ENCODE peak calls at places on chromosomes 1 and 21, in four cellular contexts. One of them, this sample, is unnamed.

GRCh38 chr1:42730988-42731387 is 9.0 kb downstream of the CLDN19 start:
- DNase-seq in WTC11: no peak
- DNase-seq in stomach: no peak
- DNase-seq in fibroblast of pulmonary artery: no peak
- DNase-seq in this sample: peak; percentile 62

GRCh38 chr1:2322593-2323295 is 68.6 kb downstream of the MORN1 start:
- DNase-seq in WTC11: no peak
- DNase-seq in stomach: no peak
- DNase-seq in fibroblast of pulmonary artery: no peak
- DNase-seq in this sample: no peak

GRCh38 chr1:49728377-49728776 is 295.4 kb downstream of the AGBL4 start:
- DNase-seq in WTC11: no peak
- DNase-seq in stomach: no peak
- DNase-seq in fibroblast of pulmonary artery: no peak
- DNase-seq in this sample: peak; percentile 2

GRCh38 chr1:16145988-16146887 is 9.6 kb downstream of the EPHA2 start:
- DNase-seq in WTC11: peak; percentile 89
- DNase-seq in stomach: peak; percentile 59
- DNase-seq in fibroblast of pulmonary artery: peak; percentile 91
- DNase-seq in this sample: peak; percentile 80

GRCh38 chr21:44521928-44522752 is 17.9 kb downstream of the KRTAP10-1 start:
- DNase-seq in WTC11: peak; percentile 18
- DNase-seq in stomach: no peak
- DNase-seq in fibroblast of pulmonary artery: no peak
- DNase-seq in this sample: no peak

GRCh38 chr1:88068407-88068806 is 615.7 kb upstream of the PKN2 start:
- DNase-seq in WTC11: no peak
- DNase-seq in stomach: no peak
- DNase-seq in fibroblast of pulmonary artery: no peak
- DNase-seq in this sample: no peak

GRCh38 chr1:10677508-10678364 is 118.7 kb downstream of the CASZ1 start:
- DNase-seq in WTC11: peak; percentile 53
- DNase-seq in stomach: peak; percentile 90
- DNase-seq in fibroblast of pulmonary artery: no peak
- DNase-seq in this sample: no peak

GRCh38 chr1:165573787-165574186 is 30.0 kb downstream of the LRRC52 start:
- DNase-seq in WTC11: no peak
- DNase-seq in stomach: no peak
- DNase-seq in fibroblast of pulmonary artery: no peak
- DNase-seq in this sample: no peak

GRCh38 chr1:202664083-202664482 is 46.2 kb downstream of the SYT2 start:
- DNase-seq in WTC11: no peak
- DNase-seq in stomach: no peak
- DNase-seq in fibroblast of pulmonary artery: peak; percentile 32
- DNase-seq in this sample: peak; percentile 24

GRCh38 chr1:215290018-215290417 is 207.5 kb downstream of the KCNK2 start:
- DNase-seq in WTC11: no peak
- DNase-seq in stomach: no peak
- DNase-seq in fibroblast of pulmonary artery: no peak
- DNase-seq in this sample: peak; percentile 16

GRCh38 chr1:238399558-238399957 is 508.8 kb upstream of the ZP4 start:
- DNase-seq in WTC11: peak; percentile 31
- DNase-seq in stomach: no peak
- DNase-seq in fibroblast of pulmonary artery: no peak
- DNase-seq in this sample: peak; percentile 45
- TF ChIP-seq CTCF in WTC11: peak; percentile 41
- TF ChIP-seq CTCF in stomach: no peak
- TF ChIP-seq CTCF in fibroblast of pulmonary artery: no peak
- TF ChIP-seq CTCF in this sample: no peak

GRCh38 chr1:158794247-158794646 is 13.2 kb upstream of the OR6N2 start:
- DNase-seq in WTC11: no peak
- DNase-seq in stomach: no peak
- DNase-seq in fibroblast of pulmonary artery: no peak
- DNase-seq in this sample: no peak

GRCh38 chr1:158793604-158794003 is 12.6 kb upstream of the OR6N2 start:
- DNase-seq in WTC11: peak; percentile 58
- DNase-seq in stomach: no peak
- DNase-seq in fibroblast of pulmonary artery: no peak
- DNase-seq in this sample: peak; percentile 27

GRCh38 chr1:158799689-158800088 is 18.7 kb upstream of the OR6N2 start:
- DNase-seq in WTC11: no peak
- DNase-seq in stomach: no peak
- DNase-seq in fibroblast of pulmonary artery: no peak
- DNase-seq in this sample: no peak

GRCh38 chr1:158803681-158804080 is 22.7 kb upstream of the OR6N2 start:
- DNase-seq in WTC11: no peak
- DNase-seq in stomach: no peak
- DNase-seq in fibroblast of pulmonary artery: no peak
- DNase-seq in this sample: no peak

GRCh38 chr1:158798531-158798930 is 17.5 kb upstream of the OR6N2 start:
- DNase-seq in WTC11: no peak
- DNase-seq in stomach: no peak
- DNase-seq in fibroblast of pulmonary artery: no peak
- DNase-seq in this sample: no peak
- TF ChIP-seq CTCF in WTC11: no peak
- TF ChIP-seq CTCF in stomach: no peak
- TF ChIP-seq CTCF in fibroblast of pulmonary artery: peak; percentile 9
- TF ChIP-seq CTCF in this sample: peak; percentile 37

GRCh38 chr1:172136925-172137324 is 283.6 kb upstream of the C1orf105 start:
- DNase-seq in WTC11: no peak
- DNase-seq in stomach: no peak
- DNase-seq in fibroblast of pulmonary artery: no peak
- DNase-seq in this sample: no peak

GRCh38 chr1:172135923-172136610 is 284.4 kb upstream of the C1orf105 start:
- DNase-seq in WTC11: no peak
- DNase-seq in stomach: no peak
- DNase-seq in fibroblast of pulmonary artery: peak; percentile 82
- DNase-seq in this sample: no peak

GRCh38 chr1:172134087-172134731 is 286.3 kb upstream of the C1orf105 start:
- DNase-seq in WTC11: no peak
- DNase-seq in stomach: no peak
- DNase-seq in fibroblast of pulmonary artery: no peak
- DNase-seq in this sample: no peak

GRCh38 chr1:172132836-172133235 is 287.6 kb upstream of the C1orf105 start:
- DNase-seq in WTC11: no peak
- DNase-seq in stomach: no peak
- DNase-seq in fibroblast of pulmonary artery: no peak
- DNase-seq in this sample: no peak

DNA sequence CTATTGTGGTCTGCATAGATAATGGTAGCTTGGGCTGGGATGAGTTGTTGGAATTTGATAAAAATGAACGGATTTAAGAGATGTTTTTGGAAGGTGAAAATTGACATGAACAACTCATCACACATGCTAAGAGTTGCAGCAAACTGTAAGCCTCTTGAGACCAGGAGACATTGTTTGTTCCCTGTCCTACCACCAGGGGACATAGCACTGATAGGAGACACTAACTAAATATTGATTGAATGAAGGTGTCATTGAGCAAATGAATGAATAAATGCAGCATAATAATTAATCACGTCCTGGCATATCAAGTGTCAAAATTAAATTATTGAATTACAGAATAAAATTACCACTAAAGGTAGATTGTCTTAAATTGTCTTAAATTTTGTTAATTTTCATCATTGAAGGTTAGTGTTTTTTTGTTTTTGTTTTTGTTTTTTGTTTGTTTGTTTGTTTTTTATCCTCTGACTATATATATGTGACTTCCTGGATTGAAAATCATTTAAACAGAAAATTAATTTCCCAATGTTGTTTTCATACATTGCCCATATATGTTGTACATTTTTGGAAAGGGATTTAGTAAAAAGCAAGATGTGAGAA is 285.3 kb upstream of the C1orf105 start:
- DNase-seq in WTC11: peak; percentile 18
- DNase-seq in stomach: no peak
- DNase-seq in fibroblast of pulmonary artery: peak; percentile 43
- DNase-seq in this sample: peak; percentile 62
- TF ChIP-seq CTCF in WTC11: peak; percentile 70
- TF ChIP-seq CTCF in stomach: no peak
- TF ChIP-seq CTCF in fibroblast of pulmonary artery: peak; percentile 57
- TF ChIP-seq CTCF in this sample: peak; percentile 46

GRCh38 chr1:20216574-20216973 is 30.3 kb upstream of the PLA2G2C start:
- DNase-seq in WTC11: no peak
- DNase-seq in stomach: no peak
- DNase-seq in fibroblast of pulmonary artery: peak; percentile 33
- DNase-seq in this sample: peak; percentile 43
- TF ChIP-seq CTCF in WTC11: no peak
- TF ChIP-seq CTCF in stomach: no peak
- TF ChIP-seq CTCF in fibroblast of pulmonary artery: peak; percentile 49
- TF ChIP-seq CTCF in this sample: peak; percentile 26

GRCh38 chr1:99347041-99347684 is 82.9 kb downstream of the PLPPR4 start:
- DNase-seq in WTC11: no peak
- DNase-seq in stomach: no peak
- DNase-seq in fibroblast of pulmonary artery: no peak
- DNase-seq in this sample: no peak
- TF ChIP-seq CTCF in WTC11: no peak
- TF ChIP-seq CTCF in stomach: no peak
- TF ChIP-seq CTCF in fibroblast of pulmonary artery: no peak
- TF ChIP-seq CTCF in this sample: no peak

GRCh38 chr1:210362526-210362925 is 33.8 kb downstream of the HHAT start:
- DNase-seq in WTC11: no peak
- DNase-seq in stomach: no peak
- DNase-seq in fibroblast of pulmonary artery: peak; percentile 37
- DNase-seq in this sample: no peak

GRCh38 chr1:210361665-210362064 is 33.0 kb downstream of the HHAT start:
- DNase-seq in WTC11: no peak
- DNase-seq in stomach: no peak
- DNase-seq in fibroblast of pulmonary artery: no peak
- DNase-seq in this sample: no peak

GRCh38 chr1:210364479-210364878 is 35.8 kb downstream of the HHAT start:
- DNase-seq in WTC11: no peak
- DNase-seq in stomach: no peak
- DNase-seq in fibroblast of pulmonary artery: no peak
- DNase-seq in this sample: no peak

GRCh38 chr1:210360852-210361477 is 32.3 kb downstream of the HHAT start:
- DNase-seq in WTC11: no peak
- DNase-seq in stomach: no peak
- DNase-seq in fibroblast of pulmonary artery: peak; percentile 71
- DNase-seq in this sample: peak; percentile 76

DNA sequence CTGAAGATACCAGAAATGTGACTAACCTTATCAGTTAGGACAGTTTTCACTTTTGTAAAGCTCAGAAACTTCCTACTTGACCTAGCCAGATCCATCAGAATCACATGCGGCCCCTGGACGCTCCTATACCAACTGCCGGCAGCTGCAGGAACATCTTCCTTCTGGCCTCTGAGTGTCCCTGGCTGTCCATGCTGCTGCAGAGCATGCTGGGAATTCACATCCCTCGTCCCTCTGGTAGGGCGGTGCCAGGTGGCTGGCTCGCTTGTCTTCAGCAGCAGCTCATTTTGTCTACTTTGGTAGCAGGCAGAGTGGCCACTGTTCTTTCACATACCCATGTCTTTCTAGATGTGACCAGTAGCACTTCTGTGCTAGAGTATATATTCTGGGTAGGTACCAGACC is 34.4 kb downstream of the HHAT start:
- DNase-seq in WTC11: no peak
- DNase-seq in stomach: no peak
- DNase-seq in fibroblast of pulmonary artery: no peak
- DNase-seq in this sample: no peak
- TF ChIP-seq CTCF in WTC11: no peak
- TF ChIP-seq CTCF in stomach: no peak
- TF ChIP-seq CTCF in fibroblast of pulmonary artery: no peak
- TF ChIP-seq CTCF in this sample: no peak

GRCh38 chr1:115118086-115118485 is 28.8 kb upstream of the TSPAN2 start:
- DNase-seq in WTC11: no peak
- DNase-seq in stomach: no peak
- DNase-seq in fibroblast of pulmonary artery: no peak
- DNase-seq in this sample: no peak
- TF ChIP-seq CTCF in WTC11: no peak
- TF ChIP-seq CTCF in stomach: no peak
- TF ChIP-seq CTCF in fibroblast of pulmonary artery: no peak
- TF ChIP-seq CTCF in this sample: no peak

DNA sequence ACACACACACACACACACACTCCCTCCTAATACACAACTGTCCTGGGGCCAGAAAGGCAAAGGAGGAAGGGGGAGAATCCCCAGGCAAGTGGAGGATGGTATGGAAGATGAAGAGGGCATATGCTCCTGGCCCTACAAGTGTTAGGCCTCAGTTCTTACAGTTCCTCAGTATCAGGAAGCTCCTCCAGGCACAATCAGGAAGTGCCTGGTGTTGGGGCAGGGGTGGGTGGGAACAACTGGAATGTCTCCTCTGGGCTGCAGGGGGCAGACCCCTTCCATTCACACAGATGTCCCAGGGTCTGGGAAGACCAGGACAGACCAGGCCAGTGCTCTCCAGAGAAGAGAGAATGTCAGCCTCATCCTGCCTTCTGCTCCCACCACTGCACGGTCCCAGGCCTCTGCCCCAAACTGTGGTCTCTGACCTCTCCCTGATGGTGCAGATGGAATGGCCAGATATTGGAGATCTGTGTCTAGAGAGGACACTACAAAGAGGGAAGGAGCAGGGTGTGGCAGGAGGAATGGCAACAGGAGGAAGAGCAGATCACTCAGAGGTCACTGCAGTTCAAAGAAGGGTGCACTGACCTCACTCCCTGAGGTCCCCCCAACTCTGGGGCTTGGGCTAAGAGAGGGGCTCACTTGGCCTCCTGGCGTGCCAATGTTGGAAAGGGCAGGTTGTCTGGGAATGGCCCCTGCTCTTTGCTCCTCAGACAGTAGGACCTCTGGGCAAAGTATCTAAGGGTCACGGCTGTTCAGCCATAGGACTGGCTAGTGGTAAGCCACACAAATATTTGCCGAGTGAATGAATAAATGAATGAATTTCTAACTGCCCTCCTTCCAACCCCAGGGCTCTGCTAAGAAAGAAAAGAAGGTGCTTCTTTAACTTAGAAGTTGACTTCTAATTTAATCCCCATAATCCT is 2.5 kb upstream of the DENND2D start:
- DNase-seq in WTC11: no peak
- DNase-seq in stomach: no peak
- DNase-seq in fibroblast of pulmonary artery: no peak
- DNase-seq in this sample: no peak
- TF ChIP-seq CTCF in WTC11: no peak
- TF ChIP-seq CTCF in stomach: no peak
- TF ChIP-seq CTCF in fibroblast of pulmonary artery: no peak
- TF ChIP-seq CTCF in this sample: no peak

DNA sequence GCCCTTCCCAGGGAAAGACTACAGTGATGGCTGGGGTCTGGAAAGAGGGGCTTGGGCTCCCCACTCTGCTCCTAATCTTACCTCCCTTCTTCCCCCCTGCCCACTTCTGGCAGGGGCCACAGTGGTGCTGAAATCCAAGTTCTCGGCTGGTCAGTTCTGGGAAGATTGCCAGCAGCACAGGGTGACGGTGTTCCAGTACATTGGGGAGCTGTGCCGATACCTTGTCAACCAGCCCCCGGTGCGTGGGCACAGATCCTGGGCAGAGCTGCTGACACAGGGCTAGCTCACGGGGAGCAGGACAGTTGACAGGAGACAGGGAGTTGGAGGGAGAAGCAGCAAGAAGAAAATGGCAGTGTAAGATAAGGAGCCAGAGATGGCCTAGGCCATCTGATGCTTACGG is 2.4 kb downstream of the SLC27A3 start:
- DNase-seq in WTC11: no peak
- DNase-seq in stomach: peak; percentile 78
- DNase-seq in fibroblast of pulmonary artery: no peak
- DNase-seq in this sample: peak; percentile 80
- TF ChIP-seq CTCF in WTC11: no peak
- TF ChIP-seq CTCF in stomach: no peak
- TF ChIP-seq CTCF in fibroblast of pulmonary artery: no peak
- TF ChIP-seq CTCF in this sample: no peak